ENCODE peak calls at places on chromosomes 6 and 20, in six cellular contexts. Y, E, N, S, A and W are unnamed samples.

GRCh38 chr20:56429496-56429895 is 17.4 kb downstream of the CASS4 start:
- DNase-seq in N (peak; percentile 94), E (no peak), S (no peak), A (no peak), Y (no peak), W (no peak)

GRCh38 chr20:20824924-20825584 is 112.6 kb upstream of the RALGAPA2 start:
- DNase-seq in S (no peak), Y (peak; percentile 63), E (peak; percentile 46), N (no peak), A (peak; percentile 28), W (peak; percentile 78)

GRCh38 chr6:107698146-107698545 is 126.0 kb downstream of the SCML4 start:
- DNase-seq in S (no peak), N (peak; percentile 78), E (no peak), Y (no peak), A (no peak), W (no peak)

GRCh38 chr20:48354320-48355263 is 473.2 kb downstream of the PREX1 start:
- DNase-seq in N (no peak), S (no peak), Y (no peak), A (no peak), E (no peak), W (no peak)

GRCh38 chr6:64932486-64932885 is 774.5 kb downstream of the EYS start:
- DNase-seq in A (no peak), N (no peak), S (no peak), E (no peak), Y (no peak), W (no peak)

GRCh38 chr6:32175711-32176475 is at the start of gene AGPAT1:
- DNase-seq in E (peak; percentile 98), N (peak; percentile 97), S (peak; percentile 95), A (peak; percentile 99), Y (peak; percentile 98), W (peak; percentile 97)

GRCh38 chr20:17895641-17896246 is 72.8 kb downstream of the SNX5 start:
- DNase-seq in N (peak; percentile 74), Y (no peak), E (peak; percentile 78), S (peak; percentile 57), A (peak; percentile 72), W (peak; percentile 90)

GRCh38 chr20:54431545-54431944 is 43.8 kb upstream of the DOK5 start:
- DNase-seq in A (no peak), E (no peak), Y (no peak), S (no peak), N (peak; percentile 45), W (no peak)

GRCh38 chr6:11212625-11213024 is 19.8 kb downstream of the NEDD9 start:
- DNase-seq in A (peak; percentile 52), S (no peak), Y (no peak), N (peak; percentile 83), E (peak; percentile 50), W (no peak)

GRCh38 chr6:56938634-56939294 is 16.1 kb upstream of the BEND6 start:
- DNase-seq in E (no peak), S (no peak), Y (no peak), N (peak; percentile 100), A (no peak), W (no peak)

GRCh38 chr6:111922454-111923297 is 49.4 kb upstream of the FYN start:
- DNase-seq in S (no peak), E (no peak), Y (no peak), A (no peak), N (peak; percentile 76), W (no peak)

GRCh38 chr20:21048841-21049273 is 57.3 kb downstream of the LINC00237 start:
- DNase-seq in A (peak; percentile 20), E (no peak), Y (no peak), N (no peak), S (no peak), W (peak; percentile 66)

GRCh38 chr6:141956046-141956761 is 176.5 kb upstream of the GJE1 start:
- DNase-seq in N (peak; percentile 17), S (no peak), E (peak; percentile 24), Y (no peak), A (no peak), W (no peak)

GRCh38 chr20:43681991-43682410 is 15.1 kb downstream of the MYBL2 start:
- DNase-seq in E (no peak), S (no peak), A (no peak), Y (no peak), N (no peak), W (no peak)

GRCh38 chr6:168496139-168496840 is 55.3 kb downstream of the SMOC2 start:
- DNase-seq in Y (no peak), N (no peak), E (no peak), S (no peak), A (no peak), W (no peak)

GRCh38 chr6:112117554-112117953 is 30.2 kb downstream of the FAM229B start:
- DNase-seq in A (no peak), N (peak; percentile 76), E (no peak), Y (no peak), S (no peak), W (no peak)

GRCh38 chr6:142855877-142856606 is 88.9 kb downstream of the HIVEP2 start:
- DNase-seq in Y (no peak), N (no peak), A (no peak), S (no peak), E (no peak), W (no peak)

GRCh38 chr6:7919871-7920270 is 9.3 kb upstream of the TXNDC5 start:
- DNase-seq in Y (no peak), S (no peak), N (peak; percentile 50), E (no peak), A (no peak), W (no peak)

GRCh38 chr6:75296811-75297779 is 12.5 kb upstream of the TMEM30A start:
- DNase-seq in Y (no peak), N (peak; percentile 45), A (no peak), E (no peak), S (no peak), W (no peak)

GRCh38 chr20:6126846-6127245 is 4.0 kb upstream of the FERMT1 start:
- DNase-seq in N (no peak), A (no peak), S (no peak), Y (no peak), E (no peak), W (no peak)

GRCh38 chr20:54345301-54345724 is 130.1 kb upstream of the DOK5 start:
- DNase-seq in N (peak; percentile 91), S (no peak), Y (no peak), E (no peak), A (no peak), W (no peak)

GRCh38 chr6:1390805-1391511 is 1.6 kb downstream of the FOXF2 start:
- DNase-seq in Y (no peak), N (no peak), E (no peak), A (no peak), S (no peak), W (no peak)

GRCh38 chr6:99993533-99994251 is at the start of gene MCHR2:
- DNase-seq in N (no peak), S (no peak), E (no peak), A (no peak), Y (no peak), W (peak; percentile 57)

GRCh38 chr20:12243327-12243726 is 325.6 kb downstream of the BTBD3 start:
- DNase-seq in E (no peak), S (no peak), N (no peak), Y (no peak), A (no peak), W (no peak)

GRCh38 chr20:15030826-15031225 is 693.4 kb upstream of the FLRT3 start:
- DNase-seq in S (no peak), A (no peak), E (no peak), Y (no peak), N (no peak), W (no peak)

GRCh38 chr20:12095224-12095623 is 177.5 kb downstream of the BTBD3 start:
- DNase-seq in E (no peak), A (no peak), S (no peak), N (no peak), Y (no peak), W (no peak)

GRCh38 chr20:19855426-19855825 is 97.4 kb downstream of the RIN2 start:
- DNase-seq in A (no peak), N (no peak), S (no peak), E (no peak), Y (no peak), W (no peak)

GRCh38 chr20:37849169-37849568 is 53.8 kb upstream of the VSTM2L start:
- DNase-seq in S (no peak), E (no peak), A (no peak), Y (no peak), N (no peak), W (no peak)

GRCh38 chr6:6006428-6007310 is at the start of gene NRN1:
- DNase-seq in S (no peak), E (no peak), A (no peak), Y (no peak), N (no peak), W (no peak)

GRCh38 chr6:142566628-142567396 is 265.0 kb downstream of the ADGRG6 start:
- DNase-seq in S (peak; percentile 28), N (peak; percentile 32), E (peak; percentile 28), Y (peak; percentile 53), A (no peak), W (no peak)

GRCh38 chr6:149060300-149060984 is 257.1 kb upstream of the TAB2 start:
- DNase-seq in Y (no peak), E (peak; percentile 45), A (peak; percentile 24), N (no peak), S (no peak), W (no peak)

GRCh38 chr6:7523922-7524321 is 17.5 kb upstream of the DSP start:
- DNase-seq in E (no peak), S (no peak), N (no peak), Y (no peak), A (no peak), W (no peak)

GRCh38 chr6:48147101-48147500 is 36.1 kb upstream of the PTCHD4 start:
- DNase-seq in A (no peak), S (no peak), N (no peak), E (no peak), Y (no peak), W (no peak)

DNA sequence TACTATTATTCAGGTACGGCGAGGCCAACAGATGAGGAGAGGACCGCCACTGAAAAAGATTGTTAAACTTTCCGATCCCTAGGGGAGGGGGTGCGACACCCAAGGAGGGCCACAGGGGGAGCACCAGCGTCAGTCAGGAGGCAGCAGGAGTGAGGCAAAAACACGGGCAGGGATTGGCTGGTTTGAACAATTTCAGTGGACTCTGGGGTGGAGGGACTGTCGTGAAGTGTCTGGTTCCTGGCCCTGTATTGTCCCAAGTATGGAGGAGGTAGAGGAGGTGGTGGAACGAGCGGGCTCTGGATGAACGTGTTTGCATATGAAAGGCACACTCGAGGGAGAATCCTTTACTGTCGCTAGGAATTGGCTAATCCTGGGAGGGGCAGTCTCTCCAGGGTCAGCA is 32.5 kb upstream of the MCUR1 start:
- DNase-seq in Y (no peak), A (no peak), S (no peak), N (no peak), E (no peak), W (no peak)
- TF ChIP-seq CTCF in Y (peak; percentile 3), A (no peak), S (no peak), N (no peak), E (no peak), W (no peak)

GRCh38 chr6:150143521-150144293 is 863 bp downstream of the PPP1R14C start:
- DNase-seq in S (no peak), A (peak; percentile 33), E (peak; percentile 62), Y (no peak), N (no peak), W (peak; percentile 80)
- H3K27me3 ChIP-seq in S (no peaks in the 10 kb centered on the region), A (peaks cover 83% of the 10 kb centered on the region), E (peaks cover 13% of the 10 kb centered on the region), Y (no peaks in the 10 kb centered on the region), N (peaks cover 18% of the 10 kb centered on the region), W (peaks cover 54% of the 10 kb centered on the region)

GRCh38 chr20:33827109-33827508 is 16.0 kb downstream of the CHMP4B start:
- DNase-seq in Y (no peak), E (no peak), S (no peak), N (no peak), A (no peak), W (no peak)
- H3K4me1 ChIP-seq in Y (peaks cover 55% of the 10 kb centered on the region), E (peaks cover 39% of the 10 kb centered on the region), S (peaks cover 52% of the 10 kb centered on the region), N (peaks cover 4% of the 10 kb centered on the region), A (peaks cover 100% of the 10 kb centered on the region), W (peaks cover 72% of the 10 kb centered on the region)

GRCh38 chr6:43509142-43509983 is 783 bp downstream of the LRRC73 start:
- DNase-seq in E (no peak), A (no peak), N (no peak), Y (no peak), S (no peak), W (no peak)
- TF ChIP-seq CTCF in E (no peak), A (no peak), N (no peak), Y (no peak), S (no peak), W (no peak)